ENCODE peak calls at places on chromosomes 4 and X, in ten cellular contexts. Y is breast epithelium, E is ovary, V is IMR-90, S is A549, O is Peyer's patch, K is suprapubic skin, L is GM12878, N is lower leg skin, Q is adrenal gland. J is an unnamed sample.

GRCh38 chr4:158200214-158200613 is 10.1 kb upstream of the TMEM144 start:
- DNase-seq in K (no peak), Q (no peak), N (no peak), O (no peak), Y (no peak), S (no peak), L (no peak), E (no peak), V (no peak), J (no peak)

GRCh38 chr4:54449999-54450398 is 207.8 kb upstream of the KIT start:
- DNase-seq in O (no peak), N (no peak), Y (no peak), E (no peak), V (no peak), Q (no peak), K (no peak), L (no peak), S (no peak), J (no peak)

GRCh38 chr4:123037809-123038208 is 115.4 kb upstream of the NUDT6 start:
- DNase-seq in S (no peak), N (no peak), Q (no peak), Y (no peak), L (no peak), V (peak), O (no peak), E (no peak), K (no peak), J (no peak)

GRCh38 chr4:15982833-15983528 is 20.0 kb upstream of the FGFBP2 start:
- DNase-seq in K (no peak), O (no peak), S (no peak), E (no peak), L (no peak), N (no peak), V (peak), Q (no peak), Y (no peak), J (no peak)

GRCh38 chrX:21740329-21741274 is 17.3 kb downstream of the SMPX start:
- DNase-seq in Q (no peak), K (no peak), O (no peak), L (no peak), E (peak), S (no peak), V (no peak), Y (no peak), N (peak), J (no peak)

GRCh38 chr4:183333983-183334382 is 11.8 kb upstream of the CLDN24 start:
- DNase-seq in N (no peak), K (no peak), Y (no peak), O (no peak), E (no peak), V (peak), S (peak), Q (no peak), L (no peak), J (no peak)

GRCh38 chr4:147340547-147341225 is 140.2 kb upstream of the EDNRA start:
- DNase-seq in L (peak), S (no peak), O (no peak), N (no peak), K (no peak), E (no peak), Q (no peak), V (peak), Y (no peak), J (no peak)

GRCh38 chr4:52914051-52914605 is 52.0 kb downstream of the RASL11B start:
- DNase-seq in S (no peak), O (no peak), Q (peak), V (peak), E (peak), L (no peak), K (no peak), N (no peak), Y (no peak), J (no peak)

GRCh38 chr4:21869978-21870745 is 78.4 kb downstream of the KCNIP4 start:
- DNase-seq in N (no peak), S (no peak), K (no peak), V (no peak), E (no peak), Q (no peak), L (no peak), O (no peak), Y (no peak), J (no peak)

GRCh38 chr4:74328501-74328900 is 20.2 kb downstream of the EPGN start:
- DNase-seq in O (no peak), S (no peak), K (no peak), Y (no peak), E (no peak), Q (no peak), N (no peak), L (no peak), V (peak), J (no peak)

GRCh38 chr4:74331252-74331651 is 23.0 kb downstream of the EPGN start:
- DNase-seq in K (no peak), V (no peak), L (no peak), E (no peak), S (no peak), Q (no peak), N (no peak), Y (no peak), O (no peak), J (no peak)

GRCh38 chr4:74331944-74332343 is 23.7 kb downstream of the EPGN start:
- DNase-seq in E (no peak), L (no peak), V (no peak), O (no peak), K (no peak), Q (no peak), N (no peak), S (no peak), Y (no peak), J (no peak)

GRCh38 chr4:74327751-74328150 is 19.5 kb downstream of the EPGN start:
- DNase-seq in K (no peak), N (no peak), E (no peak), Y (no peak), O (no peak), Q (no peak), V (peak), S (no peak), L (no peak), J (no peak)

DNA sequence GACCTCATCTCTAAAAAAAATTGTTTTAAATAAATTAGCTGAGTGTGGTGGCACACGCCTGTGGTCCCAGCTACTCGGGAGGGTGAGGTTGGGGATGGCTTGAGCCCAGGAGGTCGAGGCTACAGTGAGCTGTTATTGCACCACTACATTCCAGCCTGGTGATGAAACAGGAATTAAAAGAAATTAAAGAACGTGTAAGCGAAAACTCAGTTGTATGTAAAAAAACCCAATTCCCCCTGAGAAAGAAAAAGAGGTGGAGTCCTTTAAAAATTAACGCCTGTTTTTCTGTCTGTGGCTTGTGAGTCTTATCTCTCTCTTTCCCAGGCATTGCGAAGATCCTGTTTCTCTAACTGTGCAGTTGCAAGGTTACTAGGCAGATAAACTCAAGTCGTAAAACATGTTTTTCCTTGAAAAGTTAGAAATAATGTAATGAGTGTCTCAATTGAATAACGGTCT is 22.1 kb downstream of the EPGN start:
- DNase-seq in Q (no peak), K (no peak), O (no peak), L (no peak), V (no peak), E (no peak), Y (no peak), N (no peak), S (no peak), J (no peak)
- TF ChIP-seq POLR2A in Q (no peak), K (no peak), O (no peak), L (no peak), V (no peak), E (no peak), Y (no peak), N (no peak), S (no peak), J (no peak)

DNA sequence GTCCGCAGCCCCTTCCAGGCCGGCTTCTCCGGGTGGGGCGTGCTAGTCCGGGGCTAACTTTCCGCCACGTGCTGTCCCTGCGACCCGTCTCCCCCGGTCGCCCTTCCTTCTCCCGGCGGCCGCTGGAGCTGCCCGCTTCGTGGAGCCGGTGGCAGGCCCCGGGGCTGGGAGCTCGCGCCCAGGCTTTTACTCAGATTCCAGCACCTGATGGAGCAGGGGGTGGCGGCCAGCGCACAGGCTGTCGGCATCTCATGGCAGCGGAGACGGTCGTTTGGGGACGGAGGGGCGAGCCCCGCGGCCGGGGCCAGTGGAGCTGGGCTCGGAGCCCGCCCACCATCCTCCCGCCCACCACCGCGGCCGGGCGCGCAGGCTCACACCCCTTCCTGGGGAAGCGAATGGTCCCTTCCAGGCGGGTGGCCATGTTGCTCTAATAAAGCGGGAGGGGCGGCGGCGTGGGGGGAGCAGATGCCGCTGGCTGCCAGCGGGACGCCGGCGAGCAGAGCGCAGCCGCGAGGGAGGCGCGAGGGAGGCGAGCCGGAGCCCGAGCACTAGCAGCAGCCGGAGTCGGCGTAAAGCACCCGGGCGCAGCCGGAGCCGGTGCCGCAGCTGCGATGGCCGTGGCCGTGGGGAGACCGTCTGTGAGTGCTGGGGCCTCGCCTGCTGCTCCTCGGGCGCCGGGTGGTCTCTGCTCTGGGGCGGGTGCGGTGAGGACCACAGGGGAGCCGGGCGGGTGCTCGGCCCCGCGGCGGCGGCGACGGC is at the start of gene SEPTIN11:
- DNase-seq in O (peak), V (peak), Y (peak), Q (peak), E (peak), K (peak), L (peak), S (peak), N (peak), J (peak)
- TF ChIP-seq POLR2A in O (peak), V (peak), Y (peak), Q (peak), E (peak), K (peak), L (peak), S (peak), N (peak), J (peak)

DNA sequence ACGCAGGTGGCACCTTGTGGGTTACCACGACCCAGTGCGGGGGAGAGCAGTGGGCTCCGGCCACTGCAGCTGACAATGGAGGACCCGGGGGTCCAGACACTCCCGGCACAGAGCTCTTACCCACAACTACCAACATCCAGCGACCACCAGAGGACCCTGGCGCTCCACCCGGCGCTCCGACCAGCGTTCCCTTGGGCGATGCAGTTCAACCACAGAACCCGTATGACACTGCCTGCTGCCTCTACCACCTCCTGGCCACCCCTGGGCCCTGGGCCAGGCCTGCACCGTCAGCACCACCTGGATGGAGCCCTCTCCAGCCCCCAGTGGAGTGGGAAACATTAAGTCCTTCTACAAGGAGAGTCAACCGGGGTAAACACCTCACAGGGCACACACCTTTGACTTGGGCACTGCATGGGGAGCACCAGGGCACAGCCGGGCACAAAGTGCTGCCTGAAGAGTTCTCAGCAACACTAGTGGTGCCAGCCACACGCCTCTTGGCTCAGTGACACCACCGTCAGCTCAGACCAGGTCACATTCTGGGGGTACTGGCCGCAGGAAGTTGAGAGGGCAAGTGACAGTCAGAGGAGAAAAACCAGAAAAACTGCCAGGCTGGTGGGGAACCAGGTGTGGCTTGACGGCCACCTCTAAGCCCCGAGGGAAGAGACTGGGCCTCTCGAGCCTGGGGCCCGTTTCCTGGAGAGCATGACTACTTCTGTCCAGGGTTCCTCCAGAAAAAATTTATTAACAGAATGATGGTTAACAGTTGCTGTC is 2.6 kb downstream of the CTBP1 start:
- DNase-seq in Q (no peak), K (peak), Y (peak), V (no peak), O (no peak), L (no peak), E (peak), S (no peak), N (no peak), J (peak)
- TF ChIP-seq POLR2A in Q (no peak), K (no peak), Y (no peak), V (no peak), O (no peak), L (no peak), E (no peak), S (no peak), N (no peak), J (no peak)

GRCh38 chrX:64205735-64206491 is 405 bp upstream of the AMER1 start:
- DNase-seq in V (peak), L (peak), O (peak), Y (peak), Q (peak), K (peak), S (peak), E (peak), N (peak), J (peak)
- TF ChIP-seq POLR2A in V (peak), L (peak), O (peak), Y (peak), Q (peak), K (peak), S (peak), E (peak), N (no peak), J (peak)

DNA sequence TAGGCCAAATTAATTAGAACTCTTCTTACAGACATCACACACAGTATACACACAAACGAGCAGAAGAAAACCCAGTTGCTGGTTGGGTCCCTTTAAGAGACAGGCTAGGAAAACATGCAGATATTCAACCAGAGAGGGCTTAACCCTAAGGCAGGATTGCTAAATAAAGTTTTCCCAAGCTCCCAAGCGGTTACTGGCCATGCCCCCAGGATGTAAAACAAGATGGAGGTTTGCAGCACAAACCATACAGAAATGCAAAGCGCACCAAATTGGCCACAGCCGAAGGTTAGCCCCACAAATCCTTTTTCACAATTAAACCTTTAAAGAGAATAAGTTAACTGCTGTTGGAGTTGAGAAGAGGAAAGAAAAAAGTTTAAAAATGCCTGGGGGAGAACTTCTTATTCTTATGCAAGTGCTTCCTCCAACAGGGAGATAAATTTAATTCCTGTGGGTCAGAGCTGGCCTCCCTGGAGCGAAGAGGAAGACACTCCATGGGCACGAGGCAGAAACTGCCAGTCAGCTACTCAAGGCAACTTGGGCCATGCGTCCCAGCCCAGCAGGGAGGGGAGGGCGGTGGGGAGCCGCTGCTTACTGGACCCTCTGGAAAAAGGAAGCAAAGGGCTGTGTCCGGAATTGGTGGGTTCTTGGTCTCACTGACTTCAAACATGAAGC is 167.6 kb upstream of the ARSJ start:
- DNase-seq in K (no peak), E (no peak), O (no peak), L (no peak), N (no peak), Q (peak), S (no peak), Y (no peak), V (no peak), J (no peak)
- TF ChIP-seq POLR2A in K (no peak), E (no peak), O (no peak), L (no peak), N (no peak), Q (no peak), S (no peak), Y (no peak), V (no peak), J (no peak)

DNA sequence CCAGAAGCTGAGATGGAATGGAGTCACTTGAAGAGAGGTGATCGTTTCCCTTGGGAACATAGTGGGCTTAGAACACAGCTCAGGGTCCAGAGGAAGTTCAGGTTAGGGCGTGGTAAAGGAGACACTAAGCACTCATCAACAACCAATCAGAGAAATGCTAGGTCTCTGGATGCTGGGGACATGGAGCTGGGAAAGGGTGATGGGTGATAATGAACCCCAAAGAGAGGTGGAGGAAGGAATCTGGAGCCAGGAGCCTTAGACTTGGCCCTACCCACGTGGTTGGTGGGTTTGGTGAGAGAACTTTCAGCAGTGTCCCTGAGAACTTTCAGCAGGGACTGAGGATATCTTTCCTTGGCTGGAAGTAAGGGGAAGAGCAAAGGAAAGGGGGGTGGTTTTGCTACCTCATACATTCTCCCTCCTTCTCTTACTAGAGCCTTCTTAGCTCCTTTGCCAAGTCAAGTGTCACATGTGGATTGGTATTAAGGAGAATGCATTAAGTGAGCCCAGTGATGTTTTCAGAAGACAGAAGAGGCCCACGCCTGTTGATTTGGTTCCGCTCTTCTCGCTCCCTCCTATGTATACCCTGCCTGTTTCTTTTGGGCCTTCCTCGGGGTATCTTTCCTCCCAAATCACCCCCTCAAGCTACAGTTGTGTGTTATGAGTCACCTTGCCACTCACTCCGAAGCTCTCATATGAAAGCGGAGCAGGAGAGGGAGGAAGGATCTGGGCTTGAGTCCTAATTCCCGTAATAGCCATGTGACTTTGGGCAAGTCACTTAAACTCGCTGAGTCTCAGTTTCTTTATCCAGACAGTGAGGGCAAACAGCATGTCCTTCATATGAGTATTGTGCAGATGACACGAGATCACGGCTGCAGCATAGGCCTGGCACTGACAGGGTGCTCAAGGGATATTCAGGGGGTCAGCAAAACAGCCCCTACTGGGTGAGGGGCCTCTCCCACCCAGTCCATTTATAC is 63.1 kb downstream of the TSC22D3 start:
- DNase-seq in V (peak), S (no peak), K (no peak), E (no peak), N (peak), L (no peak), O (peak), Y (no peak), Q (peak), J (peak)
- TF ChIP-seq POLR2A in V (peak), S (no peak), K (peak), E (peak), N (no peak), L (no peak), O (peak), Y (peak), Q (no peak), J (peak)

GRCh38 chr4:168631241-168632151 is 134.6 kb downstream of the PALLD start:
- DNase-seq in V (peak), E (peak), Y (peak), Q (peak), S (peak), O (peak), N (no peak), L (no peak), K (peak), J (peak)
- TF ChIP-seq POLR2A in V (no peak), E (no peak), Y (no peak), Q (no peak), S (peak), O (no peak), N (no peak), L (no peak), K (no peak), J (peak)

DNA sequence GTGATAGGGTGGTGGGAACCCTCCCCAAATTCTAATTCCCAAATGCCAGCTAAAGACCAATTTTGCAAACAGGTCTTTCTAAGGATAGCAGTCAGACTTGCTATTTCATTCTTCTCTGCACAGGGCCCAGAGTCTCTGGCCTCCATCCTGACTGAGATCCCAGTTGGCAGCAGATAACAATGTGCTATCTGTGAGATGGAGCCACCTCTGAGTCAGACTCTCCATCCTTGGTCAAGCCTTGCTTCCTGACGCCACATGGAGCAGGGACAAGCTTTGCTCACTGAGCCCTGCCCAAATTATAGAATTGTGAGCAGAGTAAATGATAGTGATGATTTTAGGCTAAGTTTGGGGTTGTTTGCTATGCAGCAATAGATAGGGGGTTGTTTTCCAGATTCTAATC is 33.6 kb upstream of the SETD7 start:
- DNase-seq in S (no peak), Q (peak), N (peak), E (no peak), V (peak), O (no peak), K (no peak), Y (no peak), L (no peak), J (no peak)
- TF ChIP-seq POLR2A in S (no peak), Q (no peak), N (no peak), E (no peak), V (no peak), O (no peak), K (no peak), Y (no peak), L (no peak), J (no peak)

GRCh38 chr4:1010522-1011021 is 854 bp upstream of the FGFRL1 start:
- DNase-seq in K (no peak), Y (no peak), L (no peak), S (no peak), O (peak), Q (peak), E (peak), V (peak), N (peak), J (peak)
- TF ChIP-seq POLR2A in K (no peak), Y (no peak), L (no peak), S (no peak), O (no peak), Q (no peak), E (no peak), V (no peak), N (no peak), J (no peak)